ENCODE peak calls at places on chromosomes 16 and 17, in seven cellular contexts. T is hepatocyte, V is left lung, N is mammary epithelial cell, M is AG04450, H is thoracic aorta, Z is endothelial cell of umbilical vein. Y is an unnamed sample. For H3K27me3, the result is how much of the 10 kb centered on the place peaks cover.

GRCh38 chr17:3710951-3711383 is 12.7 kb upstream of the HASPIN start:
- DNase-seq in T (no peak), V (no peak), H (no peak), Z (peak), M (no peak), N (peak), Y (peak)

GRCh38 chr16:79270011-79270410 is 330.5 kb downstream of the MAF start:
- DNase-seq in M (no peak), N (no peak), T (no peak), Z (no peak), H (no peak), V (no peak), Y (no peak)

GRCh38 chr17:64534187-64534586 is 27.4 kb downstream of the CEP95 start:
- DNase-seq in N (no peak), Z (peak), H (no peak), M (no peak), V (no peak), T (no peak), Y (no peak)

GRCh38 chr16:50244140-50244503 is 22.2 kb upstream of the ADCY7 start:
- DNase-seq in M (no peak), Z (no peak), H (no peak), N (no peak), V (no peak), T (no peak), Y (no peak)

GRCh38 chr17:27216836-27217235 is 77.1 kb upstream of the WSB1 start:
- DNase-seq in T (no peak), N (no peak), H (no peak), M (no peak), V (no peak), Z (no peak), Y (peak)

GRCh38 chr17:57928898-57929297 is 26.3 kb downstream of the CUEDC1 start:
- DNase-seq in Z (no peak), H (no peak), V (no peak), T (no peak), M (no peak), N (no peak), Y (no peak)

GRCh38 chr17:15740570-15741120 is 8.6 kb downstream of the TBC1D26 start:
- DNase-seq in N (no peak), H (no peak), T (no peak), M (no peak), Z (no peak), V (no peak), Y (no peak)

GRCh38 chr17:77366206-77366557 is 225.4 kb downstream of the SEC14L1 start:
- DNase-seq in M (no peak), Z (no peak), N (no peak), H (no peak), V (no peak), T (no peak), Y (no peak)

GRCh38 chr16:1744338-1744840 is 27.0 kb downstream of the NME3 start:
- DNase-seq in T (no peak), M (no peak), V (no peak), N (no peak), H (no peak), Z (no peak), Y (no peak)

GRCh38 chr17:49498037-49498615 is 3.0 kb downstream of the NGFR start:
- DNase-seq in Z (no peak), H (no peak), V (no peak), M (no peak), N (no peak), T (no peak), Y (no peak)

GRCh38 chr17:37358098-37358829 is 17.5 kb upstream of the C17orf78 start:
- DNase-seq in M (no peak), N (peak), Z (peak), V (peak), T (peak), H (peak), Y (no peak)

GRCh38 chr16:29821663-29822115 is 1.4 kb downstream of the MVP start:
- DNase-seq in N (peak), H (no peak), Z (peak), M (no peak), T (peak), V (no peak), Y (no peak)

GRCh38 chr17:63685021-63685420 is 14.9 kb downstream of the LIMD2 start:
- DNase-seq in M (no peak), V (no peak), Z (no peak), T (no peak), H (no peak), N (no peak), Y (no peak)

GRCh38 chr17:2692781-2693135 is 18.8 kb downstream of the CLUH start:
- DNase-seq in T (no peak), M (no peak), Z (no peak), N (no peak), H (no peak), V (no peak), Y (no peak)

GRCh38 chr16:4868573-4868972 is 21.3 kb downstream of the UBN1 start:
- DNase-seq in M (no peak), H (no peak), V (no peak), N (no peak), T (peak), Z (no peak), Y (no peak)

GRCh38 chr16:31438414-31438813 is 4.2 kb downstream of the ZNF843 start:
- DNase-seq in Z (no peak), H (no peak), V (no peak), M (no peak), N (no peak), T (no peak), Y (no peak)

GRCh38 chr17:16352303-16352837 is 899 bp downstream of the CENPV start:
- DNase-seq in H (no peak), V (no peak), N (peak), T (peak), Z (peak), M (no peak), Y (peak)

GRCh38 chr17:1347681-1348318 is 52.2 kb downstream of the YWHAE start:
- DNase-seq in H (no peak), Z (peak), N (peak), T (peak), V (no peak), M (no peak), Y (no peak)

GRCh38 chr17:31390426-31390747 is 1.1 kb upstream of the RAB11FIP4 start:
- DNase-seq in V (no peak), M (no peak), Z (no peak), T (no peak), H (no peak), N (no peak), Y (no peak)

GRCh38 chr17:8894673-8895578 is 27.5 kb upstream of the PIK3R6 start:
- DNase-seq in H (no peak), M (peak), V (no peak), T (peak), Z (peak), N (peak), Y (peak)

GRCh38 chr16:85751665-85752501 is 987 bp upstream of the C16orf74 start:
- DNase-seq in V (no peak), N (peak), T (no peak), M (no peak), Z (peak), H (no peak), Y (peak)

GRCh38 chr16:29730649-29731048 is 15.1 kb downstream of the C16orf54 start:
- DNase-seq in M (no peak), V (no peak), Z (no peak), N (no peak), H (no peak), T (no peak), Y (peak)

GRCh38 chr16:81630632-81631026 is 148.5 kb upstream of the PLCG2 start:
- DNase-seq in V (no peak), Z (no peak), M (no peak), N (no peak), H (no peak), T (no peak), Y (no peak)

GRCh38 chr17:12739500-12739899 is 49.8 kb upstream of the ARHGAP44 start:
- DNase-seq in N (no peak), T (no peak), V (no peak), Z (no peak), H (no peak), M (no peak), Y (no peak)

GRCh38 chr16:85800321-85800669 is 800 bp downstream of the COX4I1 start:
- DNase-seq in Z (no peak), T (peak), V (no peak), H (no peak), N (no peak), M (no peak), Y (no peak)

GRCh38 chr17:28549274-28550132 is 2.9 kb downstream of the UNC119 start:
- DNase-seq in N (no peak), Z (no peak), V (no peak), M (no peak), H (no peak), T (no peak), Y (peak)

GRCh38 chr17:21816592-21817567 is 124.6 kb downstream of the KCNJ18 start:
- DNase-seq in H (no peak), N (no peak), T (no peak), M (no peak), Z (no peak), V (no peak), Y (no peak)

GRCh38 chr17:48215583-48216139 is 108.1 kb downstream of the SNX11 start:
- DNase-seq in T (peak), Z (peak), H (no peak), V (no peak), N (peak), M (no peak), Y (no peak)

GRCh38 chr17:50806141-50806643 is 29.2 kb upstream of the WFIKKN2 start:
- DNase-seq in H (no peak), N (no peak), Z (no peak), V (no peak), M (no peak), T (no peak), Y (no peak)

GRCh38 chr16:23060458-23061320 is 88.6 kb downstream of the USP31 start:
- DNase-seq in Z (peak), M (peak), T (peak), V (peak), N (peak), H (peak), Y (no peak)

GRCh38 chr17:7606280-7606679 is 8.4 kb downstream of the FXR2 start:
- DNase-seq in N (no peak), T (no peak), V (no peak), Z (no peak), M (no peak), H (no peak), Y (no peak)

GRCh38 chr16:15482068-15482747 is 47.8 kb downstream of the BMERB1 start:
- DNase-seq in V (peak), Z (peak), M (peak), H (no peak), T (peak), N (peak), Y (no peak)

GRCh38 chr17:42389135-42389417 is 834 bp upstream of the STAT3 start:
- DNase-seq in N (no peak), M (no peak), H (no peak), V (no peak), T (no peak), Z (no peak), Y (no peak)

GRCh38 chr17:59753522-59754467 is 46.3 kb downstream of the VMP1 start:
- DNase-seq in V (no peak), N (peak), M (peak), T (peak), H (no peak), Z (peak), Y (peak)

DNA sequence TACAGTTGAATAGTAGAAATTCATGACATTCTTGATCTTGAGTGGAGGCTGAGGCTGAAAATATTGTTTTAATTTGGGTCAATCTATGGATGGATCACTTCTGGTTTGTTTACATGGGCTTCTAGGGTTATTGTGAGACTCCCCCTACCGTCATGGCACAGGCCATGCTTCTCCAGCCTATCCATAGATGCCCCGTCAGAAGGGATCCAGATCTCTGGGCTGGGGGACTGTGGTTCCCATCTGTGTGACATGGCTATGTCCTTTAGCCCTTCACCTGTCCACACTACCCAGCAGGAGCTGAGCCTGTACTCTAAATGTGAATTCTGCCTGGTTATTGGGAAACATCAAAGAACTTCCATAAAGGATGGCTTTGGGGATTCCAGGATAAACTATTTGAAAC is 160.4 kb downstream of the ABCC12 start:
- DNase-seq in V (no peak), T (no peak), Z (no peak), H (no peak), N (no peak), M (no peak), Y (no peak)
- TF ChIP-seq CTCF in V (no peak), T (no peak), Z (no peak), H (no peak), N (no peak), M (peak), Y (peak)

DNA sequence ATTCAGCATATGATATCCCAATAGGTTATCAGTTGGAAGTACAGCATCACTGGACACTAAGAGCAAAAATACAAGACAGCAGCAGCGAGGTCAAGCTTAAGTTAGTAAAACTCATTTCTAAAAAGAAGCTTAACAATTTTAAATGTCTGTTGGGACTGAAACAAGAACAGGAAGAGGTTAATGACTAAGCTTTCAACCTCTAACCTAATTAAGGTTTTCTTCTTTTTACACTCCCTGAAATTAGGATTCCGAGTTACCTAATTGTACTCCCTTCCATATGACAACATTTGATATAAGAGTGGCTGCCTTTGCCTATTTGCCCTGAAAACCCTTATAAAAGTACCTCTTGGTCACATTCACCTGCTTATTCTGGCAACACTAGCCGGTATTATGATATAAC is 34.3 kb downstream of the CPSF4L start:
- DNase-seq in V (no peak), T (no peak), N (no peak), M (no peak), Z (peak), H (no peak), Y (peak)
- H3K4me3 ChIP-seq in V (no peak), T (no peak), N (no peak), M (no peak), Z (no peak), H (no peak), Y (peak)

GRCh38 chr16:27114006-27114405 is 47.3 kb downstream of the C16orf82 start:
- DNase-seq in V (no peak), N (no peak), Z (no peak), H (no peak), T (no peak), M (no peak), Y (no peak)
- H3K27me3 ChIP-seq in V (under half), N (under half), Z (under half), H (under half), T (under half), M (under half), Y (under half)

DNA sequence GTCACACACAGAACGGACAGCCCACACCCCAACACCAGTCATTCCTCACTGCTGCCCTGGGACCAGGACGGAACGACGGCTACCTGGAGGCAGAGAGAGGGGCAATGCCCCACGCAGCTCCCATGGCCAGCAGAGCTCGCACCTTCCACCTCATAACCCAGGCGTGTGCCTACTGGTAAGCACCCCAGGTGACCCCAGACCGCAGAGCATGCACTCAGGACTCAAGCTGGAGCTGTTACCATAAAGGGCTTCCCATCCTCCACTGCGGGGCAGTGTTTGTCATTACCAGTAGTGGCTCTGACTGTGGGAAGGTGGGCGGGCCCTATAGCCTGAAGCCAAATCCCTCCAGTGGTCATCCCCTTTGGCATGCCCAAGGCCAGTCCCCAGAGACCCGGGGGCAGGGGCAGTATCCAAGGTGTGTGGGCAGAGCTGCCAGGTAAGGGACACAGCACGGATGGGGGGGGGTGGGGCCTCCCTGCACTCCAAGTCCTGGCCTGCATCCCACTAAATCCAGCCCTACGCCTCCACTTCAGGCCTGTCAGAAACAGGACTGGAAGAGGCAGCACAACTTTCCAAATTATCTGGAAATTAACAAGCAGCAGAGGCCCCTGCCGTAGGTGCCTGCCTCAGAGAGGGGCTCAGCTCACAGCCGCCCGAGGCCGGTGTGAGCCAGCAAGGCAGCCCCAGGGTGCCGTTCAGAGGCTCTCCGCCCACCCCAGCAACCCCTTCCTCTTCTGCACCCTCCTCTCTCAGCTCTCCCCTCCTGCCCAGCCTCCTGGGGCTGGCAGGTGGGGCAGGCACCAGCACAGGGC is 4.8 kb upstream of the BCAR1 start:
- DNase-seq in N (no peak), Z (peak), M (no peak), V (peak), H (no peak), T (peak), Y (no peak)
- TF ChIP-seq CTCF in N (no peak), Z (no peak), M (no peak), V (no peak), H (no peak), T (no peak), Y (no peak)

DNA sequence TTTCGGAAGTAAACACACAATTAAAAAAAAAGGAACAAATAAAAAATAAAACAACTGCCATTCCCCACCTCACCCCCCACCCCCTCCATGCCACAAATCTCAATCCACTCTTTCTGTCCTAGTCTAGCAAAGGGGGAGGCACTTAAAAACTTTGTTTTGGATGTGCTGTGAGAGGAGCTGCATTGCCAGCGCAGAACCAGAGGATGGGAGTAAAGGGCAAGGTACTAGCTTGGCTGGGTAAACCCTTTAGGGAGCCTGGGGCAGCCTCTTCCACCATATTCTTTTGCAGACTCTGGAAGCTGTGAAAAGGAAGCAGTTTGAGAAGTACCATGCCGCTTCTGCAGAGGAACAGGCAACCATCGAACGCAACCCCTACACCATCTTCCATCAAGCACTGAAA is 1.4 kb downstream of the MRPS7 start:
- DNase-seq in M (no peak), V (no peak), H (no peak), N (no peak), Z (no peak), T (no peak), Y (no peak)
- H3K4me3 ChIP-seq in M (peak), V (no peak), H (no peak), N (no peak), Z (no peak), T (no peak), Y (no peak)

DNA sequence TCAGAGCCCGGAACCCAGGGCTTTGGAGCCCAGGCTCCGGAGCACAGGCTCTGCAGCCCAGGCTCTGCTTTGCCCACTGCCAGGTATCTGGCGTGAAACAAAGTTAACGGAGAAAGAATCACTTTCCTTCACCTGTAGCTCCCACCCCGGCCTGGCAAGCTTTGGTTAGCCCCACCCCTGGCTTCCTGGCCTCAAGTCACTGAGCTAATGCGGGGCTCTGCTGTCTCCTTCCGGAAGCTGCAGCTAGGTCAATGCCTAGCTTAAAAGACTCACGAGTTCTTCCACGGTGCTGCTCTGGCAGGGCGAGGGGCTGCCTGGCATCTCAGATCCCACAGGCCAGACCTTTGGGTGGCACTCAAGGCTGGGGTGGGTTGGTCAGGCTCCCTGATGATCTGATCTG is 21.1 kb upstream of the SPPL2C start:
- DNase-seq in H (no peak), M (no peak), T (no peak), Z (no peak), V (no peak), N (no peak), Y (no peak)
- H3K27me3 ChIP-seq in H (under half), M (under half), T (under half), Z (under half), V (under half), N (under half), Y (under half)

Y was measured in GM06990.